ENCODE peak calls at places on chromosomes 13 and 19, in four cellular contexts. A is effector CD4-positive, alpha-beta T cell; D is M059J; Z is breast epithelium. H is an unnamed sample.

GRCh38 chr19:13887039-13887438 is 10.1 kb downstream of the NANOS3 start:
- DNase-seq in D (no peak), Z (peak; percentile 61), A (no peak), H (no peak)

GRCh38 chr13:95091755-95092154 is 209.5 kb downstream of the ABCC4 start:
- DNase-seq in Z (no peak), D (no peak), A (no peak), H (no peak)

GRCh38 chr19:57583521-57584416 is at the start of gene ZIK1:
- DNase-seq in A (peak; percentile 75), Z (peak; percentile 85), D (peak; percentile 93), H (peak; percentile 86)

GRCh38 chr19:46080561-46080960 is 39.8 kb upstream of the IGFL4 start:
- DNase-seq in D (peak; percentile 94), Z (no peak), A (no peak), H (no peak)

GRCh38 chr19:18514800-18515682 is 6.8 kb downstream of the ELL start:
- DNase-seq in D (peak; percentile 37), A (peak; percentile 29), Z (peak; percentile 34), H (peak; percentile 81)

GRCh38 chr19:42121666-42122069 is 10.6 kb downstream of the POU2F2 start:
- DNase-seq in A (peak; percentile 76), Z (no peak), D (peak; percentile 98), H (no peak)

GRCh38 chr13:71021810-71022422 is 845.1 kb downstream of the DACH1 start:
- DNase-seq in A (no peak), Z (no peak), D (peak; percentile 0), H (no peak)

GRCh38 chr13:70634893-70635292 is 526.6 kb upstream of the KLHL1 start:
- DNase-seq in A (no peak), Z (no peak), D (no peak), H (no peak)

GRCh38 chr13:31946091-31946770 is 85.3 kb upstream of the FRY start:
- DNase-seq in A (no peak), D (no peak), Z (no peak), H (no peak)

GRCh38 chr13:20405691-20406090 is 120.0 kb downstream of the CRYL1 start:
- DNase-seq in Z (no peak), D (no peak), A (no peak), H (no peak)

GRCh38 chr13:113491418-113491883 is 940 bp upstream of the DCUN1D2 start:
- DNase-seq in D (peak; percentile 47), A (no peak), Z (no peak), H (no peak)

GRCh38 chr13:95896302-95896701 is 156.9 kb downstream of the UGGT2 start:
- DNase-seq in D (peak; percentile 45), A (no peak), Z (no peak), H (no peak)

GRCh38 chr19:30335306-30335886 is 36.8 kb upstream of the ZNF536 start:
- DNase-seq in Z (no peak), D (no peak), A (no peak), H (peak; percentile 40)

GRCh38 chr13:66364346-66364745 is 865.8 kb downstream of the PCDH9 start:
- DNase-seq in A (no peak), Z (no peak), D (no peak), H (no peak)

GRCh38 chr19:50486823-50487515 is 10.3 kb upstream of the GARIN5A start:
- DNase-seq in D (peak; percentile 25), A (peak; percentile 34), Z (no peak), H (peak; percentile 72)

GRCh38 chr13:78256479-78256878 is 337.8 kb upstream of the EDNRB start:
- DNase-seq in A (no peak), Z (no peak), D (no peak), H (no peak)

H was measured in upper lobe of right lung.